ENCODE peak calls at places on chromosomes 16 and 17, in four cellular contexts. E is GM12878, X is HepG2, F is K562. K is an unnamed sample.

GRCh38 chr16:4515611-4516233 is 22.9 kb downstream of the CDIP1 start:
- DNase-seq in E (peak), F (no peak), X (no peak), K (no peak)

GRCh38 chr16:88790312-88791150 is 5.5 kb upstream of the PIEZO1 start:
- DNase-seq in X (no peak), E (no peak), F (peak), K (no peak)

GRCh38 chr17:80146121-80147034 is 550 bp downstream of the EIF4A3 start:
- DNase-seq in F (peak), E (no peak), X (no peak), K (no peak)

GRCh38 chr16:56294599-56294998 is 103.3 kb downstream of the GNAO1 start:
- DNase-seq in F (no peak), E (no peak), X (no peak), K (no peak)

GRCh38 chr16:53457670-53458069 is 23.4 kb downstream of the RBL2 start:
- DNase-seq in X (no peak), E (peak), F (no peak), K (no peak)

GRCh38 chr16:68737046-68737729 is at the start of gene CDH1:
- DNase-seq in X (no peak), E (no peak), F (no peak), K (peak)

GRCh38 chr17:79485399-79485985 is 125.4 kb downstream of the RBFOX3 start:
- DNase-seq in E (no peak), X (no peak), F (no peak), K (no peak)

GRCh38 chr16:76653390-76654026 is 376.3 kb downstream of the CNTNAP4 start:
- DNase-seq in F (peak), E (peak), X (peak), K (peak)

GRCh38 chr17:44321246-44322120 is 3.1 kb downstream of the SLC25A39 start:
- DNase-seq in E (no peak), F (no peak), X (no peak), K (no peak)

GRCh38 chr17:50173335-50173941 is 7.6 kb downstream of the SGCA start:
- DNase-seq in E (no peak), F (no peak), X (no peak), K (no peak)

GRCh38 chr17:45688353-45688752 is 95.8 kb upstream of the CRHR1 start:
- DNase-seq in X (no peak), F (peak), E (no peak), K (no peak)

GRCh38 chr17:17959520-17960361 is 12.5 kb downstream of the TOM1L2 start:
- DNase-seq in F (no peak), E (peak), X (no peak), K (no peak)
- TF ChIP-seq FOXM1 in F (no peak), E (no peak), X (no peak), K (no peak)

GRCh38 chr17:82458130-82458884 is at the start of gene NARF:
- DNase-seq in F (peak), E (peak), X (peak), K (peak)

GRCh38 chr17:82458885-82459424 is 414 bp downstream of the NARF start:
- DNase-seq in E (no peak), F (peak), X (no peak), K (no peak)

GRCh38 chr17:82457790-82458129 is 781 bp upstream of the NARF start:
- DNase-seq in X (no peak), E (peak), F (no peak), K (no peak)

GRCh38 chr17:82461827-82462524 is 3.4 kb downstream of the NARF start:
- DNase-seq in E (no peak), X (peak), F (peak), K (no peak)

GRCh38 chr17:82457071-82457789 is 1.3 kb upstream of the NARF start:
- DNase-seq in F (peak), X (peak), E (no peak), K (no peak)
- TF ChIP-seq FOXK2 in F (no peak), X (no peak), E (no peak), K (no peak)

DNA sequence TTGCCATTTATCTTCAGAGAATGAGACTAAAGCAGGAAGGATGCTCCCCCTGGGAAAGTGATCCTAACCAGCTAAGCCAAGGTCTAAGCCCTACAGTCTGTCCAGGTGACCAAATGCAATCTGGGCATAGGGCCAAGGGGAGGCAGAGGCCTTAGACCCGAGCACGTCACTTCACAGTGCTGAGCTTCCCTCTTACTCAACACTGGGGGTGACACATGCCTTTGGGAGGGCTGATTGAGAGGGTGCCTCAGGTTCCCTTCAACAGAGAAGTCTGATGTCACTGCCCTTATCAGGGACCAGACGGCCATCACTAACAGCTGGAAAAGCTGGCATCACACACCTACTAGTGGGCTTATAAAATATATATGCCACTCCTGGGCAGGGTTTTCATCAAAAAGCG is 4.0 kb downstream of the CIAO2B start:
- DNase-seq in F (peak), E (no peak), X (peak), K (no peak)
- TF ChIP-seq FOXM1 in F (no peak), E (no peak), X (no peak), K (no peak)

GRCh38 chr16:84728853-84729424 is 29.1 kb downstream of the USP10 start:
- DNase-seq in X (no peak), E (no peak), F (peak), K (no peak)

GRCh38 chr16:84730406-84731106 is 30.8 kb downstream of the USP10 start:
- DNase-seq in F (peak), E (no peak), X (peak), K (peak)

GRCh38 chr16:84729716-84730320 is 30.0 kb downstream of the USP10 start:
- DNase-seq in X (no peak), F (no peak), E (no peak), K (no peak)

GRCh38 chr16:84735846-84736586 is 36.2 kb downstream of the USP10 start:
- DNase-seq in F (no peak), X (peak), E (no peak), K (no peak)

DNA sequence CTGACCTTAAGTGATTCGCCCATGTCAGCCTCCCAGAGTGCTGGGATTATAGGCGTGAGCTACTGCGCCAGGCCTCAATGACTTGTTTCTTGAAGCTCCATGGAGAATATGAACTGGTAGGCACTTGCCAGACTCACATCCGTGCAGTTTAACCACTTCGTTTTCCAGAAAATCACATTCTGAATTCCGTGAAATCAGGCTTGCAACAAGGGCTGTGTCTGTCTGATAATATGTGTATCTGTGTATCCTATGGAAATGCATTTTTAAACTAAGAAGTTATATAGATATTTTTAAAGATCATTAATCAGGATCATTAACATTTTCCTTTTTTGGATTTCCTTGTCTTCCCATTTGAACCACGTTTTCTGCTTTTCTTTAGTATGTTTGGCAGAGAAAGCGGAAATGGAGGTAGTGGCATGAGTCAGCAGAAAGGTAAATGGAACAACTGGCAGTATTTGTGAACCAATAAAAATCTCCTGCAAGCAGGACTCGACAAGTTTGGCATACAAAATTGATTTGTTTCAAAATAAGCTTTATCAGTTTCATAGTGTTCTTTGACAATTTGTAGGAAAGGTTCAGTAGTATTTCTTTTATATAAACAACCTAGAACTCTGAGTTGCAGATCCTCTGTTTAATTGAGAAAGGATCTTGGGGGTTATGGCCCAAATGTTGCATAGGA is 33.0 kb downstream of the USP10 start:
- DNase-seq in X (no peak), F (peak), E (no peak), K (no peak)
- TF ChIP-seq FOXK2 in X (no peak), F (no peak), E (no peak), K (no peak)

K was measured in HEK293T.